ENCODE peak calls at places on chromosome 11, in ten cellular contexts. R is T-helper 1 cell; I is fibroblast of gingiva; G is substantia nigra; H is kidney tubule cell; W is HEK293T; Q is cardiac muscle cell; S is naive thymus-derived CD8-positive, alpha-beta T cell; J is cardiac fibroblast; N is NCI-H187 treated with DMSO at 0.1 percent for 48 hours. A is an unnamed sample.
A peak's percentile ranks its signal among the peaks of the same experiment; 100 is the strongest.

GRCh38 chr11:108947654-108948570 is 283.0 kb downstream of the DDX10 start:
- DNase-seq in S (no peak), Q (no peak), W (no peak), J (no peak), R (no peak), N (no peak), H (peak; percentile 40), G (no peak), I (no peak), A (peak; percentile 90)

GRCh38 chr11:19723572-19724342 is 11.1 kb downstream of the NAV2 start:
- DNase-seq in J (peak; percentile 40), R (no peak), H (peak; percentile 47), S (no peak), G (peak; percentile 31), N (no peak), W (no peak), Q (no peak), I (peak; percentile 67), A (peak; percentile 58)

GRCh38 chr11:73404048-73404447 is 27.8 kb downstream of the RELT start:
- DNase-seq in W (peak; percentile 71), G (peak; percentile 60), S (no peak), H (peak; percentile 62), R (no peak), N (no peak), I (peak; percentile 52), Q (peak; percentile 81), J (peak; percentile 80), A (peak; percentile 56)

GRCh38 chr11:64745523-64746328 is 1.8 kb upstream of the RASGRP2 start:
- DNase-seq in H (no peak), I (peak; percentile 34), J (peak; percentile 53), W (no peak), N (no peak), S (peak; percentile 74), Q (peak; percentile 91), R (peak; percentile 74), G (peak; percentile 40), A (no peak)

GRCh38 chr11:9651899-9652748 is 11.8 kb upstream of the SWAP70 start:
- DNase-seq in I (no peak), Q (no peak), G (no peak), J (no peak), S (no peak), R (no peak), W (no peak), N (no peak), H (no peak), A (no peak)

GRCh38 chr11:19374189-19374588 is 133.4 kb upstream of the E2F8 start:
- DNase-seq in Q (no peak), G (no peak), W (no peak), R (no peak), N (no peak), S (no peak), I (peak; percentile 94), H (peak; percentile 98), J (peak; percentile 86), A (peak; percentile 96)

GRCh38 chr11:64569300-64569970 is 21.6 kb upstream of the SLC22A12 start:
- DNase-seq in Q (no peak), N (no peak), J (no peak), R (no peak), W (no peak), G (no peak), H (no peak), I (no peak), S (no peak), A (no peak)

GRCh38 chr11:127624455-127624854 is 623.9 kb upstream of the KIRREL3 start:
- DNase-seq in R (no peak), G (no peak), W (no peak), S (no peak), J (no peak), H (peak; percentile 37), I (no peak), N (no peak), Q (no peak), A (no peak)